ENCODE peak calls at places on chromosomes 4 and X, in five cellular contexts. One of them, this sample, is unnamed.

GRCh38 chrX:17697191-17697590 is 40.1 kb upstream of the SCML1 start:
- DNase-seq in K562: no peak
- DNase-seq in H1: no peak
- DNase-seq in GM12878: no peak
- DNase-seq in HepG2: peak; percentile 56
- DNase-seq in this sample: no peak

GRCh38 chr4:10738826-10739489 is 54.4 kb upstream of the CLNK start:
- DNase-seq in K562: no peak
- DNase-seq in H1: no peak
- DNase-seq in GM12878: no peak
- DNase-seq in HepG2: no peak
- DNase-seq in this sample: no peak

GRCh38 chrX:118569676-118570075 is 74.1 kb downstream of the DOCK11 start:
- DNase-seq in K562: no peak
- DNase-seq in H1: no peak
- DNase-seq in GM12878: no peak
- DNase-seq in HepG2: no peak
- DNase-seq in this sample: no peak

GRCh38 chrX:41010188-41010846 is 74.9 kb upstream of the USP9X start:
- DNase-seq in K562: peak; percentile 92
- DNase-seq in H1: peak; percentile 52
- DNase-seq in GM12878: no peak
- DNase-seq in HepG2: peak; percentile 89
- DNase-seq in this sample: no peak

GRCh38 chr4:148438047-148438446 is 4.2 kb downstream of the NR3C2 start:
- DNase-seq in K562: no peak
- DNase-seq in H1: no peak
- DNase-seq in GM12878: no peak
- DNase-seq in HepG2: no peak
- DNase-seq in this sample: no peak

GRCh38 chr4:41257257-41257900 is 651 bp downstream of the UCHL1 start:
- DNase-seq in K562: no peak
- DNase-seq in H1: peak; percentile 73
- DNase-seq in GM12878: no peak
- DNase-seq in HepG2: no peak
- DNase-seq in this sample: no peak

GRCh38 chrX:2410279-2411020 is 90.3 kb downstream of the DHRSX start:
- DNase-seq in K562: no peak
- DNase-seq in H1: no peak
- DNase-seq in GM12878: no peak
- DNase-seq in HepG2: peak; percentile 77
- DNase-seq in this sample: no peak

GRCh38 chrX:117936162-117936561 is 180.4 kb downstream of the KLHL13 start:
- DNase-seq in K562: peak; percentile 0
- DNase-seq in H1: no peak
- DNase-seq in GM12878: no peak
- DNase-seq in HepG2: no peak
- DNase-seq in this sample: no peak

GRCh38 chr4:173960398-173960797 is 323.1 kb downstream of the FBXO8 start:
- DNase-seq in K562: no peak
- DNase-seq in H1: no peak
- DNase-seq in GM12878: no peak
- DNase-seq in HepG2: no peak
- DNase-seq in this sample: no peak

GRCh38 chr4:55121246-55121645 is 4.1 kb downstream of the KDR start:
- DNase-seq in K562: no peak
- DNase-seq in H1: no peak
- DNase-seq in GM12878: no peak
- DNase-seq in HepG2: no peak
- DNase-seq in this sample: no peak

GRCh38 chrX:41491267-41492004 is 44.3 kb downstream of the NYX start:
- DNase-seq in K562: no peak
- DNase-seq in H1: no peak
- DNase-seq in GM12878: no peak
- DNase-seq in HepG2: no peak
- DNase-seq in this sample: peak; percentile 65

GRCh38 chr4:188002346-188002745 is 6.8 kb downstream of the ZFP42 start:
- DNase-seq in K562: no peak
- DNase-seq in H1: no peak
- DNase-seq in GM12878: no peak
- DNase-seq in HepG2: no peak
- DNase-seq in this sample: no peak

GRCh38 chr4:53314257-53314656 is 51.6 kb downstream of the SCFD2 start:
- DNase-seq in K562: no peak
- DNase-seq in H1: no peak
- DNase-seq in GM12878: no peak
- DNase-seq in HepG2: no peak
- DNase-seq in this sample: no peak

GRCh38 chr4:97309111-97309510 is 834.2 kb downstream of the STPG2 start:
- DNase-seq in K562: no peak
- DNase-seq in H1: no peak
- DNase-seq in GM12878: no peak
- DNase-seq in HepG2: no peak
- DNase-seq in this sample: no peak

GRCh38 chr4:69095301-69095731 is 958 bp upstream of the UGT2B7 start:
- DNase-seq in K562: no peak
- DNase-seq in H1: no peak
- DNase-seq in GM12878: no peak
- DNase-seq in HepG2: peak; percentile 89
- DNase-seq in this sample: no peak

GRCh38 chrX:13428055-13428786 is 108.4 kb upstream of the ATXN3L start:
- DNase-seq in K562: no peak
- DNase-seq in H1: no peak
- DNase-seq in GM12878: no peak
- DNase-seq in HepG2: no peak
- DNase-seq in this sample: peak; percentile 26

GRCh38 chr4:48634688-48635308 is 144.7 kb downstream of the ZAR1 start:
- DNase-seq in K562: no peak
- DNase-seq in H1: no peak
- DNase-seq in GM12878: no peak
- DNase-seq in HepG2: no peak
- DNase-seq in this sample: no peak

GRCh38 chrX:65644621-65645287 is 22.7 kb upstream of the MSN start:
- DNase-seq in K562: peak; percentile 39
- DNase-seq in H1: no peak
- DNase-seq in GM12878: no peak
- DNase-seq in HepG2: no peak
- DNase-seq in this sample: peak; percentile 39

GRCh38 chr4:86596802-86597201 is 2.7 kb downstream of the PTPN13 start:
- DNase-seq in K562: no peak
- DNase-seq in H1: no peak
- DNase-seq in GM12878: no peak
- DNase-seq in HepG2: no peak
- DNase-seq in this sample: peak; percentile 7

GRCh38 chrX:126770179-126770578 is 49.4 kb upstream of the PRR32 start:
- DNase-seq in K562: peak; percentile 5
- DNase-seq in H1: no peak
- DNase-seq in GM12878: no peak
- DNase-seq in HepG2: no peak
- DNase-seq in this sample: no peak

GRCh38 chrX:10722804-10723364 is 102.5 kb upstream of the MID1 start:
- DNase-seq in K562: peak; percentile 47
- DNase-seq in H1: peak; percentile 76
- DNase-seq in GM12878: no peak
- DNase-seq in HepG2: no peak
- DNase-seq in this sample: peak; percentile 10

GRCh38 chr4:124946696-124947095 is 234.2 kb upstream of the ANKRD50 start:
- DNase-seq in K562: no peak
- DNase-seq in H1: no peak
- DNase-seq in GM12878: no peak
- DNase-seq in HepG2: no peak
- DNase-seq in this sample: no peak

GRCh38 chr4:82431026-82431745 is 796 bp downstream of the ENOPH1 start:
- DNase-seq in K562: peak; percentile 21
- DNase-seq in H1: no peak
- DNase-seq in GM12878: no peak
- DNase-seq in HepG2: no peak
- DNase-seq in this sample: no peak

GRCh38 chr4:86595426-86595805 is 1.3 kb downstream of the PTPN13 start:
- DNase-seq in K562: no peak
- DNase-seq in H1: no peak
- DNase-seq in GM12878: no peak
- DNase-seq in HepG2: no peak
- DNase-seq in this sample: peak; percentile 8

DNA sequence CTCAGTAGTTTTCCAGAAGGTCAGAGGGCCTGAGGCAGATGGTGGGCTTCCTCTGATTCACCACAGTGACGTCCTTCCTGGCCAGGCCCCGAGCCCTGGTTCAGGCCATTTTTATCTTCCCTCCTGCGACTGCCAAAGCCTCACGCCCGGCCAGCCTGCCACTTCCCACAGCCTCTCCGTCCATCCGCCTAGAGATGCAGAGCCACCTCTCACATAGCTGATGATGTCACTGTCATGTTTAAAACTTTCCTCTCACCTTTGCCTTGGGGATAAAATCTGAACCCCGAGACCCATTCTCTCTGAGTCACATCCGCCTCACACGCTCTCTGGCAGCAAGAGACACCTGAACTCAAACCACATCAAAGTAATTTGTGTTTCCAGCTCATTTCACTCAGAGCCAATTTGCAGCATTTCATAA is 175.4 kb downstream of the QDPR start:
- DNase-seq in K562: no peak
- DNase-seq in H1: no peak
- DNase-seq in GM12878: peak; percentile 93
- DNase-seq in HepG2: peak; percentile 6
- DNase-seq in this sample: peak; percentile 78
- TF ChIP-seq ATF3 in K562: no peak
- TF ChIP-seq ATF3 in H1: no peak
- TF ChIP-seq ATF3 in GM12878: no peak
- TF ChIP-seq ATF3 in HepG2: no peak
- TF ChIP-seq ATF3 in this sample: peak; percentile 73

DNA sequence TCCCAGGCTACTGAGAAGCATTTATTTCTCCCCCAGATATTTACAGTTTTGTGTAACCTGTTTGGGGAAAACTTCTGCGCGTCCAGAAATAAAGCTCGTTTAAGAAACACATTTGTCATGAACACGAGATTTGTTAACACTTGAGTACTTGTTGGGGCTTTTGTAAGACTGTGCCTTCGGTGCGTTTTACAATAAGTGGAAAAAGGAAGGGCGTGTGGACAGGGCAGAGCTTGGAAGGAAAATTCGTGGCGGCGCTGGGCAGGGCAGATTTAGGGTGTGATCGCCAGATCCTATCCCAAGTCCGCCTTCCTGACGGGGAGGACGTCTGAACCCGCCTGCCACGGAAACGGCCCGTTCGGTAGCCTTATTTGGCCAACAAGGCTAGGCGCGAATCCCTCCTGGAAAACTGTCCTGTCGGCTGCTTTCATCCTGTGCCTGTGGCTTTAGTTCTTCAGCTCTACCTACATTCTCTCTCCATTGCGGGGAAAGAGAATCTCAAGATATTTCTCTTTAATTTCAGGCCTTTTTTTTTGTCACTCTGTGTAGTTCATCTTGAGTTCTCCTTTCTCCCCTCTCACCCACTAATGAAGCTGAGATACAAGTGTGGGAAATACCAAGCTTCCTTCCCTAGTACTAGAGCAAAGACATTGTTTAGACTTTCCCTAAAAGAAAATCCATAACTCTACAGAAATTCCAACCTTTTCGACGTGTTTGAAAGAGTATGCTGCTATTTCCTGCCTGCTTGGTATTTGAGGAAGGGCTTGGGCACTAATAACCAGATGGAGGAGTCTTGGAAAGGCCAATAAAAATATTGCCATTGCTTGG is 946 bp downstream of the PDLIM5 start:
- DNase-seq in K562: peak; percentile 77
- DNase-seq in H1: peak; percentile 69
- DNase-seq in GM12878: no peak
- DNase-seq in HepG2: peak; percentile 81
- DNase-seq in this sample: peak; percentile 61
- TF ChIP-seq JUND in K562: no peak
- TF ChIP-seq JUND in H1: no peak
- TF ChIP-seq JUND in GM12878: no peak
- TF ChIP-seq JUND in HepG2: no peak
- TF ChIP-seq JUND in this sample: no peak

GRCh38 chr4:2259541-2260267 is 2.2 kb downstream of the MXD4 start:
- DNase-seq in K562: no peak
- DNase-seq in H1: no peak
- DNase-seq in GM12878: no peak
- DNase-seq in HepG2: no peak
- DNase-seq in this sample: no peak

GRCh38 chr4:2261853-2262144 is at the start of gene MXD4:
- DNase-seq in K562: no peak
- DNase-seq in H1: no peak
- DNase-seq in GM12878: no peak
- DNase-seq in HepG2: no peak
- DNase-seq in this sample: no peak

GRCh38 chr4:2262145-2262943 is 435 bp upstream of the MXD4 start:
- DNase-seq in K562: peak; percentile 99
- DNase-seq in H1: peak; percentile 98
- DNase-seq in GM12878: peak; percentile 91
- DNase-seq in HepG2: peak; percentile 97
- DNase-seq in this sample: peak; percentile 97

GRCh38 chr4:2260336-2261109 is 1.4 kb downstream of the MXD4 start:
- DNase-seq in K562: no peak
- DNase-seq in H1: no peak
- DNase-seq in GM12878: no peak
- DNase-seq in HepG2: no peak
- DNase-seq in this sample: no peak

DNA sequence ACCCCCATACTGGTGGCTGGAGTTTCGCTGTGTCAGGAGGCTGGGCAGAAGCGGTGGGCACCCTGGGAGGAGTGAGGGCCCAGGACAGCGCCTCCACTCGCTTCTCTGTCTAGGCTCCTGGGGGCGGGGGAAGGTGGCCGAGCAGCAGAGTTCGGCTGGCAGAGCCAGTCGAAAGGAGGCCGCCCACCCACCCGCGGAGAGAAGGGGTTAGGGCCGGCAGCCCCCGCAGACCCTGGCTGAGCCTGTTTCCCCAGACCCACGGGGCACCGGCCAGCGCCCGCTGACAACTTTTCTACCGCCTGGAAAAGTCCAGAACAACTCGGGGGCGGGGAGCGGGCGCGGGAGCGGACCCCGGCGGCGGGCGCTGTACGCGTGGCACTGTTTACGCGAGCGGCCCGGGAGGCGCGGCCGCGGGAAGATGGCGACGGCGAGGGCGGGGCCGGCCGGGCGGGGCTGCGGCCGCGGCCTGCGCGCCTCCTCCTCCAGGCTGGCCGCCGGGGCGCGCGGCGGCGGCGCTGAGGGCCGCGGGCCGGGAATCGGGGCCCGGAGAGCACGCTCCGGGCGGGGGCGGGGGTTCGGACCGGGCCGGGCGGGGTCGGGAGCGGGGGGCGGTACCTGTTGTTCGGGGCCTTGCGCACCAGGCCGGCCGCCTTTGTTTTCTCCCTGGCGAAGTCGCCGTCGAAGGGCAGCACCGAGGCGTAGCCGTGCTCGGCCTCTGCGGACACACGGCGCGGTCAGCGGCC is 628 bp downstream of the MXD4 start:
- DNase-seq in K562: peak; percentile 69
- DNase-seq in H1: peak; percentile 78
- DNase-seq in GM12878: no peak
- DNase-seq in HepG2: no peak
- DNase-seq in this sample: no peak
- H3K4me1 ChIP-seq in K562: peaks cover 9% of the 10 kb centered on the region
- H3K4me1 ChIP-seq in H1: peaks cover 6% of the 10 kb centered on the region
- H3K4me1 ChIP-seq in GM12878: no peaks in the 10 kb centered on the region
- H3K4me1 ChIP-seq in HepG2: peaks cover 31% of the 10 kb centered on the region
- H3K4me1 ChIP-seq in this sample: peaks cover 9% of the 10 kb centered on the region

GRCh38 chrX:131816551-131817136 is 206.5 kb upstream of the STK26 start:
- DNase-seq in K562: no peak
- DNase-seq in H1: no peak
- DNase-seq in GM12878: peak; percentile 90
- DNase-seq in HepG2: no peak
- DNase-seq in this sample: no peak

GRCh38 chrX:131818297-131818936 is 204.7 kb upstream of the STK26 start:
- DNase-seq in K562: no peak
- DNase-seq in H1: no peak
- DNase-seq in GM12878: no peak
- DNase-seq in HepG2: no peak
- DNase-seq in this sample: no peak

GRCh38 chrX:131812847-131813825 is 210.0 kb upstream of the STK26 start:
- DNase-seq in K562: peak; percentile 71
- DNase-seq in H1: no peak
- DNase-seq in GM12878: peak; percentile 92
- DNase-seq in HepG2: no peak
- DNase-seq in this sample: no peak
- TF ChIP-seq ATF3 in K562: no peak
- TF ChIP-seq ATF3 in H1: no peak
- TF ChIP-seq ATF3 in GM12878: no peak
- TF ChIP-seq ATF3 in HepG2: no peak
- TF ChIP-seq ATF3 in this sample: no peak